ENCODE peak calls at places on chromosomes 13 and 19, in four cellular contexts. D is activated CD4-positive, alpha-beta T cell treated with anti-CD3 and anti-CD28 coated beads for 48 hours; V is NCI-H2029 treated with DMSO at 0.1 percent for 48 hours; S is GM04504. B is an unnamed sample.

GRCh38 chr19:21851596-21852345 is 15.8 kb upstream of the ZNF43 start:
- DNase-seq in D (peak; percentile 95), V (peak; percentile 92), S (peak; percentile 92), B (peak; percentile 76)

GRCh38 chr13:110209950-110210603 is 96.9 kb downstream of the COL4A1 start:
- DNase-seq in D (no peak), V (peak; percentile 5), S (no peak), B (no peak)

GRCh38 chr19:29836409-29836825 is 24.6 kb downstream of the CCNE1 start:
- DNase-seq in D (peak; percentile 68), V (no peak), S (no peak), B (no peak)

GRCh38 chr19:30717381-30717780 is 345.2 kb downstream of the ZNF536 start:
- DNase-seq in D (no peak), V (no peak), S (no peak), B (no peak)

GRCh38 chr13:44406617-44407016 is 33.0 kb downstream of the SERP2 start:
- DNase-seq in D (no peak), V (no peak), S (no peak), B (no peak)

GRCh38 chr19:7900401-7900870 is 3.2 kb upstream of the MAP2K7 start:
- DNase-seq in D (no peak), V (no peak), S (no peak), B (no peak)

GRCh38 chr13:39540929-39541605 is 61.9 kb downstream of the LHFPL6 start:
- DNase-seq in D (no peak), V (no peak), S (no peak), B (no peak)

GRCh38 chr13:30355405-30355741 is 48.0 kb upstream of the KATNAL1 start:
- DNase-seq in D (peak; percentile 27), V (no peak), S (no peak), B (peak; percentile 38)

GRCh38 chr19:32387701-32388392 is 17.7 kb upstream of the DPY19L3 start:
- DNase-seq in D (no peak), V (no peak), S (peak; percentile 70), B (no peak)

GRCh38 chr19:52007805-52008557 is at the start of gene ZNF615:
- DNase-seq in D (peak; percentile 91), V (peak; percentile 73), S (peak; percentile 68), B (peak; percentile 91)

GRCh38 chr19:49581007-49581508 is at the start of gene PRRG2:
- DNase-seq in D (no peak), V (no peak), S (no peak), B (no peak)

GRCh38 chr19:54523403-54523802 is 20.8 kb downstream of the LAIR2 start:
- DNase-seq in D (peak; percentile 78), V (no peak), S (no peak), B (no peak)

GRCh38 chr13:48199404-48199991 is 33.5 kb upstream of the ITM2B start:
- DNase-seq in D (no peak), V (no peak), S (no peak), B (no peak)

GRCh38 chr19:14004619-14005380 is 1.3 kb downstream of the RFX1 start:
- DNase-seq in D (no peak), V (no peak), S (no peak), B (peak; percentile 42)

GRCh38 chr13:111219306-111219705 is 101.1 kb upstream of the TEX29 start:
- DNase-seq in D (no peak), V (no peak), S (peak; percentile 39), B (no peak)

GRCh38 chr13:76519685-76520084 is 366.5 kb downstream of the KCTD12 start:
- DNase-seq in D (no peak), V (no peak), S (no peak), B (no peak)

GRCh38 chr19:15529774-15530372 is 21.5 kb downstream of the CYP4F22 start:
- DNase-seq in D (no peak), V (no peak), S (peak; percentile 20), B (no peak)

GRCh38 chr19:15251010-15251748 is 18.9 kb upstream of the EPHX3 start:
- DNase-seq in D (no peak), V (no peak), S (peak; percentile 56), B (no peak)

B was measured in erythroblast.